ENCODE peak calls at places on chromosomes 11 and 22, in five cellular contexts. T is midbrain; X is fibroblast of lung; P is naive thymus-derived CD8-positive, alpha-beta T cell; F is stimulated activated CD4-positive, alpha-beta T cell treated with anti-CD3 and anti-CD28 coated beads, TNF-alpha, amount 100 ng/mL, for 1 hour. K is an unnamed sample.
A peak's percentile ranks its signal among the peaks of the same experiment; 100 is the strongest.

GRCh38 chr11:66080055-66080817 is 10.2 kb downstream of the PACS1 start:
- DNase-seq in T (no peak), P (peak; percentile 35), F (peak; percentile 58), X (peak; percentile 81), K (no peak)

GRCh38 chr22:48396785-48397530 is 1430.7 kb downstream of the BRD1 start:
- DNase-seq in P (no peak), F (no peak), T (no peak), X (no peak), K (no peak)

GRCh38 chr11:1235615-1236315 is 12.9 kb downstream of the MUC5B start:
- DNase-seq in P (no peak), T (no peak), F (no peak), X (no peak), K (no peak)

GRCh38 chr11:132718711-132719641 is 813.3 kb downstream of the OPCML start:
- DNase-seq in F (peak; percentile 31), T (no peak), X (peak; percentile 78), P (peak; percentile 27), K (peak; percentile 20)

GRCh38 chr11:95147364-95147905 is 57.8 kb downstream of the ENDOD1 start:
- DNase-seq in T (no peak), X (peak; percentile 93), F (no peak), P (no peak), K (peak; percentile 69)

GRCh38 chr11:108906329-108906728 is 241.5 kb downstream of the DDX10 start:
- DNase-seq in P (no peak), X (peak; percentile 70), F (no peak), T (no peak), K (no peak)

GRCh38 chr11:12409621-12410005 is 32.2 kb downstream of the PARVA start:
- DNase-seq in P (no peak), T (no peak), F (no peak), X (no peak), K (no peak)

GRCh38 chr11:117724621-117725020 is 72.4 kb downstream of the DSCAML1 start:
- DNase-seq in T (no peak), P (no peak), X (no peak), F (no peak), K (no peak)

GRCh38 chr11:33478111-33478573 is 221.0 kb downstream of the HIPK3 start:
- DNase-seq in P (no peak), X (no peak), T (no peak), F (no peak), K (peak; percentile 63)

GRCh38 chr11:65305501-65306268 is 9.0 kb upstream of the CDC42EP2 start:
- DNase-seq in X (peak; percentile 64), F (no peak), P (no peak), T (no peak), K (no peak)

GRCh38 chr11:3169235-3169951 is 4.3 kb upstream of the OSBPL5 start:
- DNase-seq in X (peak; percentile 75), P (no peak), F (no peak), T (no peak), K (peak; percentile 60)

GRCh38 chr22:33328789-33329296 is 270.7 kb upstream of the SYN3 start:
- DNase-seq in X (peak; percentile 95), P (no peak), F (no peak), T (no peak), K (no peak)

GRCh38 chr11:116519499-116519898 is 253.3 kb downstream of the BUD13 start:
- DNase-seq in X (no peak), F (no peak), P (no peak), T (no peak), K (no peak)

GRCh38 chr11:18012314-18012905 is 437 bp downstream of the SERGEF start:
- DNase-seq in X (peak; percentile 24), F (no peak), T (peak; percentile 45), P (peak; percentile 41), K (peak; percentile 33)

K was measured in dorsolateral prefrontal cortex.